ENCODE peak calls at places on chromosomes 1 and 21, in ten cellular contexts. H, J, D, W, Z, M, V, R, O and Q are unnamed samples.

GRCh38 chr21:32457360-32457840 is 44.9 kb downstream of the EVA1C start:
- DNase-seq in H (peak), J (no peak), Z (no peak), D (no peak), M (no peak), W (no peak), O (peak), R (no peak), V (no peak), Q (peak)

GRCh38 chr1:58815069-58815679 is 31.3 kb upstream of the JUN start:
- DNase-seq in J (peak), W (peak), D (peak), R (peak), Z (peak), H (peak), M (no peak), O (peak), V (peak), Q (peak)

GRCh38 chr1:184311580-184311979 is 75.2 kb upstream of the C1orf21 start:
- DNase-seq in H (no peak), W (no peak), M (no peak), Z (no peak), R (no peak), D (no peak), O (no peak), J (no peak), V (no peak), Q (no peak)

GRCh38 chr1:32494196-32494595 is 29.3 kb downstream of the ZBTB8B start:
- DNase-seq in V (no peak), H (no peak), J (no peak), Z (no peak), D (no peak), R (no peak), M (no peak), O (no peak), W (no peak), Q (no peak)

GRCh38 chr1:940121-941026 is 16.7 kb downstream of the SAMD11 start:
- DNase-seq in O (peak), D (peak), M (no peak), J (peak), Z (no peak), W (no peak), V (no peak), H (peak), R (peak), Q (no peak)

GRCh38 chr1:54365020-54365797 is 41.0 kb downstream of the SSBP3 start:
- DNase-seq in M (no peak), R (no peak), O (no peak), W (no peak), H (no peak), J (no peak), V (no peak), D (no peak), Z (peak), Q (no peak)

GRCh38 chr1:74334147-74334546 is 99.0 kb downstream of the TNNI3K start:
- DNase-seq in H (no peak), W (no peak), O (no peak), V (no peak), R (no peak), J (no peak), M (no peak), D (no peak), Z (no peak), Q (no peak)

GRCh38 chr1:183023601-183024351 is 556 bp downstream of the LAMC1 start:
- DNase-seq in H (peak), Z (peak), V (peak), J (peak), W (no peak), M (peak), O (peak), R (peak), D (peak), Q (peak)

DNA sequence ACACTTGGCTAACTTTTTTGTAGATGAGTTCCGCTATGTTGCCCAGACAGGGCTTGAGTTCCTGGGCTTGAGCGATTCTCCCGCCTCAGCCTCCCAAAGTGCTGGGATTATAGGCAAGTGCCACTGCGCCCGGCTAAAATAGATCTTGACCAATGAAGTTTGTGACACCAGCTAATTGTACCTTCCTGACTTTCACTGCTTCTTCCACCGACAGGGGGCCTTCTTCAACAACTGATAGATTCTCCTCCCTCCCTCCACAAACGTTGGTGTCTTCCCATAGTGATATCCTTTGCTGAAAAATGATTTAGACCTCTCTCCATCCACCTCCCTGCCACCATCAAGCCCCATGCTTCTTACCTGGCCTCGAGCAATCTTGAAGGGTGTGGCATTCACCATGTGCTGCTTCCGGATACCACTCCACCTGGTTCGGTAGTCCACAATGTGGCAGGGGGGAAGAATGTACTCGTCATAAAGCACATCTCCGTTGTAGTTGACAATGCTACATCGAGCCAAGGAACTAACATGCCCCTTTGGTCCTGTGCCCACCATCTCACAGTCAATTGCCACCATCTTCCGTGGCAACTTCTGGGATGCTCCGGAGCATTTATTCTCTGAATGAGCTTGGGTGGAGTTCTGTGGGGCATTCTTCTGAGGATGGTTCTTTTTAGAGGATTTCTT is 1.6 kb upstream of the METTL25B start:
- DNase-seq in J (peak), V (no peak), Z (no peak), R (peak), D (no peak), M (peak), H (no peak), O (no peak), W (no peak), Q (peak)
- H3K4me3 ChIP-seq in J (peak), V (peak), Z (peak), R (peak), D (no peak), M (peak), H (peak), O (no peak), W (peak), Q (peak)

GRCh38 chr1:45329445-45329844 is 2.8 kb downstream of the HPDL start:
- DNase-seq in O (no peak), Z (no peak), R (no peak), H (no peak), W (no peak), M (no peak), D (no peak), V (no peak), J (peak), Q (no peak)
- H3K4me3 ChIP-seq in O (no peak), Z (no peak), R (peak), H (no peak), W (no peak), M (no peak), D (no peak), V (no peak), J (no peak), Q (no peak)

GRCh38 chr1:6674796-6675195 is 26.8 kb downstream of the DNAJC11 start:
- DNase-seq in D (no peak), R (no peak), J (no peak), O (no peak), W (no peak), M (no peak), V (no peak), Z (no peak), H (no peak), Q (no peak)
- H3K4me3 ChIP-seq in D (no peak), R (no peak), J (no peak), O (no peak), W (no peak), M (no peak), V (no peak), Z (no peak), H (no peak), Q (no peak)

DNA sequence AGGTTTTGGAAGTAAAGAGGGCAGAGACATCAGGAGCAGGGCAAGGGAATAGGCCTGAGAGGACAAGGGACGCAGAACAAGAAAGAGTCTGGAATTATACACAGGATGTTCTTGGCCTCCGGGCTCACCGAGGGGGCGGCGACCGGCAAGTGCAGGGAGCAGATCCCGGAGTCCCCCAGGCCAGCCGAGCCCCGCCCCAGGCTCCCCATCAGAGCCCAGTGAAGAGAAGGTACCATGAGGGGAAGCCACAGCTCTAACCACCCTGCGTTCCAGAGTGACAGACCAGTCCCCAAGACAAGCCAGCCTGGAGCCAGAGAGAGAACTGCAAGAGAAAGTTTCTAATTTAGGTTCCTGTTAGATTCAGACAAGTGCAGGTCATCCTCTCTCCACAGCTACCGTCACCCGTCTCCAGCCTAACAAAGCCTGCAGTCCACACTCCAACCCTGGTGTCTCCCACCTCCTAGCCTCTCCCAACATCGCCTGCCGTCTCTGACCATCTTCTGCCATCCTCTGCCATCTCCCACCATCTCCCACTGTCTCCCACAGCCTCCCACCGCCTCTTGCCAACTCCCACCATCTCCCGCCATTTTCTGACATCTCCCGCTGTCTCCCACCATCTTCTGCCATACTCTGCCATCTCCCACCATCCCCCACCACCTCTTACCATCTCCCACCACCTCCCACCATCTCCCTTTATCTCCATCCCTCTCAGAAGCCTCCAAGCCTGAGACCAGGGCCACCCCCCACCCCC is 42.5 kb downstream of the CAPN2 start:
- DNase-seq in J (no peak), W (no peak), Z (no peak), O (no peak), H (no peak), V (no peak), R (no peak), D (no peak), M (no peak), Q (no peak)
- H3K4me3 ChIP-seq in J (no peak), W (no peak), Z (no peak), O (no peak), H (no peak), V (no peak), R (no peak), D (no peak), M (no peak), Q (no peak)

GRCh38 chr1:52677407-52677806 is 20.7 kb downstream of the COA7 start:
- DNase-seq in H (no peak), M (no peak), Z (no peak), W (no peak), D (no peak), O (no peak), R (no peak), J (no peak), V (no peak), Q (no peak)
- H3K4me3 ChIP-seq in H (no peak), M (no peak), Z (no peak), W (no peak), D (no peak), O (no peak), R (no peak), J (no peak), V (no peak), Q (no peak)

GRCh38 chr1:92485374-92486250 is 1.1 kb downstream of the GFI1 start:
- DNase-seq in O (peak), M (peak), R (peak), J (peak), D (no peak), W (peak), H (no peak), Z (no peak), V (peak), Q (no peak)

GRCh38 chr1:92486251-92487077 is at the start of gene GFI1:
- DNase-seq in Z (no peak), D (no peak), W (peak), J (peak), V (peak), H (no peak), O (peak), R (peak), M (peak), Q (no peak)

GRCh38 chr1:92488416-92488815 is 1.7 kb upstream of the GFI1 start:
- DNase-seq in H (no peak), Z (no peak), D (no peak), J (no peak), M (no peak), R (peak), W (no peak), V (no peak), O (no peak), Q (no peak)

GRCh38 chr1:92488832-92489231 is 2.1 kb upstream of the GFI1 start:
- DNase-seq in Z (no peak), R (no peak), V (no peak), H (no peak), M (no peak), W (no peak), D (no peak), O (no peak), J (no peak), Q (no peak)

DNA sequence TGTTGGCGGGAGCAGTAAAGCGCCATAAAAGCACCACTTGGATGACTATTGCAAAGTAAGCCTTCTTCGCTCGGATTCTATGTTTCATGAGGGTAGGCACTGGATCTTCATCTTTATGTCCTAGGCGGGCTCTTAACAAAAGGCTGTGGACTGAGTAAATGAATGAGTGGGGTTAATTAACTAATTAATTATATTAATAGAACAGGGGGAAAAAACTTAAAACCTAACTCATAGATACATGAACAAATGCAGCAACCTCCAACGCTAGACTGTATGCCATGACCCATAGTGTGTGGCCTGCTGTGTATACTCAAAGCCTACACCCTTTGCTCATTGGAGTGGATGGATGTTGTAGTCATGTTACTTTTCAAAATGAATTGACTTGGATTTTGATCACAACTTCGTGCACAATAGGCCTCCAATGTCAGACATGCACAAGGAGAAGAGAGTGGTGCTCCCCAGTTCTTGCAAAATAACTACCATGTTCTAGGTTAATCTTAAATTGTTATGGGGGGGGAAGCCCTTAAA is 417 bp upstream of the GFI1 start:
- DNase-seq in V (no peak), M (no peak), O (no peak), R (peak), J (no peak), Z (no peak), H (no peak), W (no peak), D (no peak), Q (no peak)
- H3K4me3 ChIP-seq in V (peak), M (peak), O (no peak), R (peak), J (peak), Z (peak), H (peak), W (peak), D (no peak), Q (peak)

DNA sequence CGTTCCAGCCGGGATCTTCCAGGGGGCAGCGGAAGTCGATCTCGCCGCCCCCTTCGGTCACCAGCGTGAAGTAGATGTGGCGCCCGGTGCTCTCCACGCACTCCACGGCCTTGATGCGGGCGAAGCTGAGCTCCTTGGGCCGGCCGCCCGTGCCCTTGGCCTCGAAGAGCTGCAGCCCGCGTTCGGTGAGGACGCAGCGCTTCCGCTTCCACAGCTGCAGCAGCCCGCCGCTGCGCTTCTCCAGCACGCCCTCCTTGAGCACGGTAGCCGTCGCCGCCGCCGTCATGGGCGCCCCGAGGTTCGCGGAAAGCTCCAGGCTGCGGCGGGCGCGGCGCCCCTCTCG is 516 bp downstream of the PHLDA3 start:
- DNase-seq in R (no peak), D (no peak), Z (no peak), V (no peak), W (no peak), O (no peak), M (no peak), J (peak), H (peak), Q (no peak)
- H3K4me3 ChIP-seq in R (no peak), D (peak), Z (peak), V (no peak), W (peak), O (peak), M (no peak), J (peak), H (peak), Q (peak)

GRCh38 chr1:65527672-65528071 is 107.2 kb downstream of the LEPR start:
- DNase-seq in D (no peak), W (no peak), R (no peak), Z (no peak), M (no peak), O (no peak), J (peak), H (no peak), V (no peak), Q (no peak)
- H3K4me3 ChIP-seq in D (no peak), W (no peak), R (no peak), Z (peak), M (no peak), O (no peak), J (no peak), H (peak), V (no peak), Q (peak)

DNA sequence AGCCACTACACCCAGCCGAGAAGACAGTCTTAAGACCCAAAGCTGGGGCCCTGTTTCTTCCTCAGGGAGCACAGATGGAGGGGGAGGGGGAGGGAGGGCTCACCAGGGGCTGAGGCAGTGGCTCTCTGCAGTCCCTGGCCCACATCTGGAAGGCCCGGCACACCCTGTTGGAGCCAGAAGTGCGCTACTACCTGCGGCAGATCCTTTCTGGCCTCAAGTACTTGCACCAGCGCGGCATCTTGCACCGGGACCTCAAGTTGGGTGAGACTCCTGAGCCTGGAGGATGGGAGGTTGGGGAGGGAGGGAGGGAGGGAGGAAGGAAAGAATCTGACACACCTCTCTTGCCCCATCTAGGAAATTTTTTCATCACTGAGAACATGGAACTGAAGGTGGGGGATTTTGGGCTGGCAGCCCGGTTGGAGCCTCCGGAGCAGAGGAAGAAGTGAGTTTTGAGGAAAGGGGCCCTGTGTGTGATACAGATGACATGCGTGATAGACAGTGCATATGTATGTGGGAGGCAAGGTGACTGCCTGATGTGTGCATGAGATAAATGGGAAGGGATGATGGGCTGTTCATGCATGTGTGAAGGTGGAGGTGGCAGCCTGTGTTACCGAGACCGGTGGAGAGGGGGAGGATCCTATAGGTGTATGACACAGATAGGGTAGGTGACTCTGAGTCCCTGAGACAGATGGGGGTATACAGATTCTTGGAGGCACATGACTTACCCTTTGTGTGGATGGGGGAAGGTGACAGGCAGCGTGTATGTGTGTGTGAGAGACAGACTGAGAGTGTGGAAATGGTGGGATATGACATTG is 1.5 kb downstream of the PLK3 start:
- DNase-seq in V (no peak), M (peak), O (peak), W (peak), H (peak), R (no peak), Z (no peak), J (no peak), D (peak), Q (no peak)
- H3K4me3 ChIP-seq in V (peak), M (peak), O (peak), W (peak), H (peak), R (no peak), Z (no peak), J (no peak), D (peak), Q (peak)

DNA sequence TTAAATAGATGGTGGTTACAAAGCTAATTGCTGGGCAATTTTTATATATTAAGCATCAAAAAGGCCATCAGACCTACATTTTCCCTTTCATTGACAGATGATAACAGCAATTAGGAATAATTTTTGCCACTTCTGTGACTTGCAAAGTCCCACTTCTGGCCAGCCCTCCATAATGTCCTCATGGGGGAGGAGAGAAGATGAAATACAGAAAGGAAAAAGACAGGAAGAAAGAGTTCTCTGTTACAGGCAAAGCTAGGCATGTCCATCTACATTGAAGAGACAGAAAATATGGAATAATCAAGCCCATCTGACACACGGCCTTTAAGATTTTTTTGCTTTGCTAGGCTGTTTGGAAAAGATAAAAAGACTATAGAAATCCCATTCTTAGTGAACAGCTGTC is 108.0 kb downstream of the ENAH start:
- DNase-seq in H (no peak), J (no peak), D (no peak), M (no peak), R (no peak), W (no peak), Z (no peak), O (no peak), V (no peak), Q (no peak)
- H3K4me3 ChIP-seq in H (no peak), J (no peak), D (no peak), M (no peak), R (no peak), W (no peak), Z (no peak), O (no peak), V (no peak), Q (no peak)